ENCODE peak calls at places on chromosome 20, in six cellular contexts. F, Z, T, A, B and N are unnamed samples.

GRCh38 chr20:29318871-29319461 is 1938.5 kb upstream of the DEFB115 start:
- DNase-seq in F (no peak), Z (no peak), T (no peak), A (no peak), B (no peak), N (no peak)

GRCh38 chr20:44701116-44701865 is 13.9 kb upstream of the CCN5 start:
- DNase-seq in F (no peak), Z (no peak), T (no peak), A (peak; percentile 71), B (no peak), N (no peak)

GRCh38 chr20:59015812-59016711 is 3.2 kb upstream of the TUBB1 start:
- DNase-seq in F (no peak), Z (no peak), T (no peak), A (no peak), B (no peak), N (peak; percentile 27)

GRCh38 chr20:42572320-42573016 is 617.2 kb downstream of the PTPRT start:
- DNase-seq in F (no peak), Z (no peak), T (no peak), A (no peak), B (no peak), N (no peak)

GRCh38 chr20:12737497-12737896 is 271.3 kb upstream of the SPTLC3 start:
- DNase-seq in F (no peak), Z (no peak), T (no peak), A (no peak), B (no peak), N (no peak)

GRCh38 chr20:20076297-20077065 is 24.1 kb downstream of the CFAP61 start:
- DNase-seq in F (no peak), Z (no peak), T (no peak), A (no peak), B (no peak), N (no peak)

GRCh38 chr20:45963059-45964011 is 8.7 kb downstream of the ZNF335 start:
- DNase-seq in F (no peak), Z (no peak), T (no peak), A (peak; percentile 63), B (no peak), N (peak; percentile 71)

GRCh38 chr20:25496968-25497401 is 88.3 kb downstream of the NINL start:
- DNase-seq in F (no peak), Z (no peak), T (no peak), A (no peak), B (no peak), N (no peak)

GRCh38 chr20:32440069-32440757 is 82.1 kb downstream of the ASXL1 start:
- DNase-seq in F (no peak), Z (no peak), T (no peak), A (no peak), B (no peak), N (no peak)

GRCh38 chr20:59351148-59352040 is 51.0 kb downstream of the EDN3 start:
- DNase-seq in F (no peak), Z (no peak), T (no peak), A (no peak), B (no peak), N (no peak)

GRCh38 chr20:235891-236290 is 8.8 kb downstream of the DEFB129 start:
- DNase-seq in F (no peak), Z (no peak), T (no peak), A (no peak), B (no peak), N (no peak)

GRCh38 chr20:12883507-12883885 is 125.3 kb upstream of the SPTLC3 start:
- DNase-seq in F (no peak), Z (no peak), T (no peak), A (no peak), B (no peak), N (no peak)

GRCh38 chr20:53735536-53736050 is 142.0 kb upstream of the ZNF217 start:
- DNase-seq in F (no peak), Z (no peak), T (no peak), A (no peak), B (peak; percentile 54), N (no peak)

GRCh38 chr20:20364016-20364746 is 3.7 kb upstream of the INSM1 start:
- DNase-seq in F (no peak), Z (no peak), T (no peak), A (peak; percentile 88), B (no peak), N (no peak)

GRCh38 chr20:64102647-64103354 is 4.6 kb downstream of the NPBWR2 start:
- DNase-seq in F (no peak), Z (no peak), T (no peak), A (peak; percentile 57), B (no peak), N (peak; percentile 51)

GRCh38 chr20:62989201-62989601 is 17.6 kb downstream of the BHLHE23 start:
- DNase-seq in F (no peak), Z (no peak), T (no peak), A (no peak), B (no peak), N (no peak)

GRCh38 chr20:59939052-59939878 is 840 bp downstream of the PPP1R3D start:
- DNase-seq in F (peak; percentile 21), Z (no peak), T (peak; percentile 18), A (peak; percentile 51), B (no peak), N (no peak)

GRCh38 chr20:24704899-24705298 is 235.5 kb downstream of the SYNDIG1 start:
- DNase-seq in F (no peak), Z (no peak), T (no peak), A (no peak), B (no peak), N (no peak)

GRCh38 chr20:53922901-53923314 is 147.5 kb downstream of the BCAS1 start:
- DNase-seq in F (no peak), Z (no peak), T (no peak), A (no peak), B (no peak), N (no peak)

GRCh38 chr20:25077610-25078169 is 4.3 kb downstream of the VSX1 start:
- DNase-seq in F (no peak), Z (no peak), T (no peak), A (no peak), B (no peak), N (no peak)

GRCh38 chr20:61925555-61926252 is 140.0 kb downstream of the TAF4 start:
- DNase-seq in F (no peak), Z (no peak), T (no peak), A (no peak), B (peak; percentile 63), N (no peak)

GRCh38 chr20:37481610-37482009 is 39.4 kb upstream of the NNAT start:
- DNase-seq in F (no peak), Z (no peak), T (no peak), A (no peak), B (no peak), N (no peak)

GRCh38 chr20:61445138-61445537 is 193.1 kb downstream of the CDH4 start:
- DNase-seq in F (no peak), Z (no peak), T (no peak), A (peak; percentile 56), B (no peak), N (no peak)

GRCh38 chr20:53036992-53037391 is 64.8 kb downstream of the TSHZ2 start:
- DNase-seq in F (peak; percentile 39), Z (no peak), T (no peak), A (no peak), B (no peak), N (no peak)

GRCh38 chr20:4099905-4100675 is 84.7 kb upstream of the RNF24 start:
- DNase-seq in F (no peak), Z (no peak), T (no peak), A (no peak), B (no peak), N (no peak)

GRCh38 chr20:47559141-47559540 is 57.5 kb downstream of the NCOA3 start:
- DNase-seq in F (no peak), Z (no peak), T (no peak), A (no peak), B (peak; percentile 42), N (no peak)
- H3K4me1 ChIP-seq in F (peaks cover 11% of the 10 kb centered on the region), Z (peaks cover 51% of the 10 kb centered on the region), T (peaks cover 59% of the 10 kb centered on the region), A (no peaks in the 10 kb centered on the region), B (peaks cover 16% of the 10 kb centered on the region), N (peaks cover 1% of the 10 kb centered on the region)

DNA sequence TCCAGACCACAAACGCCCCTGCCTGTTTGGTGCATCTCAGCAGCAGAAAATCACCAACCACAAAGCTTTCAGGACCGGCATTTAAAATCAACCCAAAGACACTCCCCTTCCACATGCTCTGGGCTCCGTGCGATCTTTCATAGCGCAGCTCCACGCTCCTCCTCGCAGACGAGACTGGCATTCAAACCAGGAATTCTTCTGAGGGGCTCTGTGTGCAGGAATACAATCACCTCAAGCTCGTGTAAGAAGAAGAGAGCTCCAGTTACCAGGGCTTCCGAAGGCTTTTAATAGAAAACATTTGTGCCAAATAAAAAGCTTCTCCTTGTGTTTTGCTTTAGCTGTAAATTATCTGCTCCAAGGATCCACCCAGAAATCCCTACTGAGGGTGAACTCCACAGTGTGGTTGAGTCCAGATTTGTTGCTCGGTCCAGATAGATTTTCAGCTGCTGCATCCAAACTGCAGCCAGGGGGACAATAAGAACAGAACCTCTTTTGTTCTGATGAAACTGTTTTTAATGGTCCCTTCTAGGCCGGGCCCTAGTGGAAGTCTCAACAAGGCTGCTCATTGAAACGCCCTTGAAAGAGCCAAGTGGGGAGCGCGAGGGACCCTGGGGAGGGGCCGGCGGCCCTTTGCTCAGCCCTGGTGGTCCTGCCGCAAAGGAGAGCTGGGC is 16.4 kb upstream of the BMP7 start:
- DNase-seq in F (no peak), Z (no peak), T (no peak), A (no peak), B (no peak), N (no peak)
- H3K4me1 ChIP-seq in F (no peaks in the 10 kb centered on the region), Z (no peaks in the 10 kb centered on the region), T (no peaks in the 10 kb centered on the region), A (no peaks in the 10 kb centered on the region), B (peaks cover 3% of the 10 kb centered on the region), N (no peaks in the 10 kb centered on the region)

DNA sequence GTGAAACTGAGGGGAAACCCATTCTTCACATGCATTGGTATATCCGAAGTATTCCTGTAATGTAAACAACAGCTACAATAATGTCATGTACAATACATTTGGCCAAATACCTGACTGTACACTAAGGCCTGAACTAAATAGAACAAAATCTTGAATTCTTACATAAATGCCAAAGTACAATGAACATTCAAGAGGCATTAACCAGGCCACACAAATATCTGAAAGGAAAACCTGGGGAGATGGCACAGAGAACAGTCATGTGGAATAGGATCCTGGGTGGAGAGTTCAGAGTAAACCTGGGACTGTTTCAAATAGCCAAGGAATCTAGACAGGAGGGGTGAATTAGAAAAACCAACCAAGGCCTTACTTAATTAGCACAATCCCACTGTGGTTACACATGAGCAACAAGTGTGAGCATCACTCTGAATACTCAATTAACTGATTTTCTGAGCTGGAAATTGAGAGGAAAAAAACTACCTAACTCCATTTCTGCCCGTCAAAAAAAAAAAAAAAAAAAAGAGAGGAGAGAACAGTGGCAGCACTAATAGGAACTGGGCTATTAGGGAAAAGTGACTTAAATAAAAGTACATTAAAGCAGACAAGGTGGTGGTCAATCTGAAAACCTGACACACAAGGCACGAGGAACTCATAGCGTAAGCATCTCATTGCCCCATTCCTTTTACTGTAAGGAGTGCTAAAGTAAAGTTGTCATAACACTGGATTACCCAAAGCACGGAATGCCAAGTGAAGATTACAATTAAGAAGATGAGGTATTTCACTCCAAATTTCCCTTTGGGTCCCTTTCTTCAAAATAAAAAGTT is 10.9 kb downstream of the SNX5 start:
- DNase-seq in F (no peak), Z (no peak), T (no peak), A (no peak), B (peak; percentile 71), N (no peak)
- H3K4me1 ChIP-seq in F (peaks cover 13% of the 10 kb centered on the region), Z (peaks cover 42% of the 10 kb centered on the region), T (peaks cover 59% of the 10 kb centered on the region), A (peaks cover 13% of the 10 kb centered on the region), B (peaks cover 47% of the 10 kb centered on the region), N (peaks cover 1% of the 10 kb centered on the region)

GRCh38 chr20:47353697-47354387 is 2.7 kb downstream of the ZMYND8 start:
- DNase-seq in F (no peak), Z (no peak), T (no peak), A (no peak), B (no peak), N (no peak)
- H3K4me1 ChIP-seq in F (peaks cover 36% of the 10 kb centered on the region), Z (peaks cover 90% of the 10 kb centered on the region), T (peaks cover 100% of the 10 kb centered on the region), A (peaks cover 60% of the 10 kb centered on the region), B (peaks cover 99% of the 10 kb centered on the region), N (peaks cover 5% of the 10 kb centered on the region)

GRCh38 chr20:38854654-38855066 is 49.2 kb downstream of the PPP1R16B start:
- DNase-seq in F (no peak), Z (no peak), T (no peak), A (no peak), B (no peak), N (no peak)
- H3K4me1 ChIP-seq in F (no peaks in the 10 kb centered on the region), Z (peaks cover 43% of the 10 kb centered on the region), T (no peaks in the 10 kb centered on the region), A (no peaks in the 10 kb centered on the region), B (no peaks in the 10 kb centered on the region), N (no peaks in the 10 kb centered on the region)